ENCODE peak calls at places on chromosomes 3 and 15, in five cellular contexts. S is heart right ventricle, Z is brain microvascular endothelial cell, E is neuronal stem cell, F is fibroblast of lung. R is an unnamed sample.

GRCh38 chr3:133574260-133574881 is 885 bp downstream of the CDV3 start:
- DNase-seq in S (peak), Z (peak), E (peak), F (peak), R (peak)

GRCh38 chr15:25169318-25169717 is 214.5 kb downstream of the SNRPN start:
- DNase-seq in S (no peak), Z (no peak), E (no peak), F (no peak), R (no peak)

GRCh38 chr3:43866529-43867353 is 176.0 kb downstream of the ABHD5 start:
- DNase-seq in S (no peak), Z (peak), E (no peak), F (peak), R (peak)

GRCh38 chr3:186839874-186840641 is 2.5 kb upstream of the ADIPOQ start:
- DNase-seq in S (peak), Z (no peak), E (no peak), F (peak), R (no peak)

GRCh38 chr3:29696311-29696710 is 415.4 kb downstream of the RBMS3 start:
- DNase-seq in S (no peak), Z (no peak), E (no peak), F (no peak), R (no peak)

GRCh38 chr3:180820400-180820799 is 92.1 kb upstream of the FXR1 start:
- DNase-seq in S (no peak), Z (no peak), E (no peak), F (no peak), R (no peak)

GRCh38 chr3:30113906-30114305 is 492.5 kb upstream of the TGFBR2 start:
- DNase-seq in S (no peak), Z (no peak), E (no peak), F (no peak), R (no peak)

GRCh38 chr3:168847293-168847883 is 751.7 kb upstream of the GOLIM4 start:
- DNase-seq in S (peak), Z (peak), E (peak), F (peak), R (peak)

GRCh38 chr15:44137750-44138149 is 57.3 kb downstream of the FRMD5 start:
- DNase-seq in S (no peak), Z (peak), E (no peak), F (no peak), R (no peak)

GRCh38 chr15:46897266-46897665 is 820.0 kb upstream of the SEMA6D start:
- DNase-seq in S (no peak), Z (no peak), E (no peak), F (no peak), R (no peak)

GRCh38 chr3:11847035-11847394 is 330 bp upstream of the TAMM41 start:
- DNase-seq in S (no peak), Z (no peak), E (no peak), F (no peak), R (no peak)

GRCh38 chr3:127707777-127708438 is 35.2 kb downstream of the ABTB1 start:
- DNase-seq in S (peak), Z (no peak), E (no peak), F (no peak), R (no peak)

GRCh38 chr3:155354658-155355057 is 61.2 kb upstream of the STRIT1 start:
- DNase-seq in S (no peak), Z (no peak), E (no peak), F (no peak), R (no peak)

GRCh38 chr3:152159328-152159727 is 109.4 kb upstream of the MBNL1 start:
- DNase-seq in S (no peak), Z (peak), E (no peak), F (peak), R (peak)

GRCh38 chr15:99074446-99074845 is 30.4 kb upstream of the SYNM start:
- DNase-seq in S (no peak), Z (no peak), E (no peak), F (no peak), R (no peak)

GRCh38 chr15:51080286-51080685 is 14.4 kb downstream of the TNFAIP8L3 start:
- DNase-seq in S (no peak), Z (no peak), E (no peak), F (no peak), R (peak)

GRCh38 chr15:58260186-58260910 is 122.2 kb downstream of the AQP9 start:
- DNase-seq in S (no peak), Z (no peak), E (no peak), F (no peak), R (peak)

GRCh38 chr3:14423197-14423743 is 20.9 kb downstream of the SLC6A6 start:
- DNase-seq in S (no peak), Z (no peak), E (no peak), F (no peak), R (no peak)

GRCh38 chr15:50140097-50140496 is 21.1 kb upstream of the ATP8B4 start:
- DNase-seq in S (no peak), Z (no peak), E (no peak), F (no peak), R (no peak)

GRCh38 chr15:50624616-50625168 is 61.9 kb downstream of the TRPM7 start:
- DNase-seq in S (no peak), Z (no peak), E (no peak), F (peak), R (no peak)

GRCh38 chr3:17055374-17056276 is 170.9 kb downstream of the PLCL2 start:
- DNase-seq in S (no peak), Z (peak), E (no peak), F (peak), R (no peak)

GRCh38 chr15:65133550-65134200 is at the start of gene PDCD7:
- DNase-seq in S (peak), Z (peak), E (peak), F (peak), R (peak)

GRCh38 chr15:45450468-45450867 is 72.1 kb downstream of the SLC30A4 start:
- DNase-seq in S (no peak), Z (no peak), E (no peak), F (no peak), R (no peak)

GRCh38 chr3:62990704-62991413 is 115.6 kb upstream of the CADPS start:
- DNase-seq in S (no peak), Z (no peak), E (no peak), F (no peak), R (no peak)

GRCh38 chr3:73546961-73547360 is 77.8 kb downstream of the PDZRN3 start:
- DNase-seq in S (no peak), Z (peak), E (no peak), F (peak), R (peak)

GRCh38 chr3:157067114-157067513 is 92.8 kb downstream of the CCNL1 start:
- DNase-seq in S (no peak), Z (no peak), E (no peak), F (no peak), R (no peak)

GRCh38 chr3:190086191-190086590 is 34.5 kb downstream of the P3H2 start:
- DNase-seq in S (no peak), Z (no peak), E (no peak), F (no peak), R (no peak)
- H3K27ac ChIP-seq in S (no peak), Z (no peak), E (no peak), F (no peak), R (no peak)

GRCh38 chr15:76932090-76932966 is 779 bp downstream of the RCN2 start:
- DNase-seq in S (no peak), Z (no peak), E (no peak), F (peak), R (no peak)

GRCh38 chr15:76928231-76928630 is 3.3 kb upstream of the RCN2 start:
- DNase-seq in S (no peak), Z (no peak), E (no peak), F (no peak), R (no peak)

GRCh38 chr15:76929011-76929760 is 2.4 kb upstream of the RCN2 start:
- DNase-seq in S (no peak), Z (no peak), E (no peak), F (no peak), R (no peak)

GRCh38 chr15:76931397-76932089 is at the start of gene RCN2:
- DNase-seq in S (peak), Z (peak), E (peak), F (peak), R (peak)

GRCh38 chr15:76930831-76931396 is 635 bp upstream of the RCN2 start:
- DNase-seq in S (no peak), Z (no peak), E (peak), F (peak), R (no peak)
- H3K27ac ChIP-seq in S (peak), Z (no peak), E (peak), F (peak), R (peak)

GRCh38 chr3:188946837-188947236 is 224.9 kb upstream of the TPRG1 start:
- DNase-seq in S (no peak), Z (no peak), E (no peak), F (no peak), R (no peak)
- H3K27ac ChIP-seq in S (peak), Z (peak), E (no peak), F (no peak), R (peak)

GRCh38 chr3:66618066-66618465 is 117.2 kb upstream of the LRIG1 start:
- DNase-seq in S (no peak), Z (no peak), E (no peak), F (no peak), R (no peak)
- H3K27ac ChIP-seq in S (no peak), Z (no peak), E (no peak), F (no peak), R (no peak)

DNA sequence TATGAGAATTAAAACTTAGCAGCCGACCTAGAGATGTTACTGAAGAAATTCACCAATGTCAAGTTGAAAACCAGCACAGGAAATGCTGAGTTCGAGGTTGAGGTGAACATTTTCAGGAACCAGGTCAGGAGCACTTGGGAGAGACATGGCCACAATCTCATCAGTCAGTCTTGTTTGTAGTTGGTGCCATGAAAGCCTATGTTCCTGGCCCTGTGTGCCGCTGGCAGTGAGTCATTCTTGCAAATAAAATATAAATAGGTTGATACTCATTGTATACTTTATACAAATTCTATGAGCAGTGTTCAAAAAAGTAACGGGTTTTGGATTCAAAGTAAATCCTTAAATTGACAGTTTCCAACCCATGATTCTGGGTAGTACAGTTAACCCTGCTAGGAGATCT is 1.5 kb upstream of the FSIP1 start:
- DNase-seq in S (no peak), Z (peak), E (no peak), F (peak), R (no peak)
- H3K27ac ChIP-seq in S (peak), Z (no peak), E (no peak), F (peak), R (no peak)

DNA sequence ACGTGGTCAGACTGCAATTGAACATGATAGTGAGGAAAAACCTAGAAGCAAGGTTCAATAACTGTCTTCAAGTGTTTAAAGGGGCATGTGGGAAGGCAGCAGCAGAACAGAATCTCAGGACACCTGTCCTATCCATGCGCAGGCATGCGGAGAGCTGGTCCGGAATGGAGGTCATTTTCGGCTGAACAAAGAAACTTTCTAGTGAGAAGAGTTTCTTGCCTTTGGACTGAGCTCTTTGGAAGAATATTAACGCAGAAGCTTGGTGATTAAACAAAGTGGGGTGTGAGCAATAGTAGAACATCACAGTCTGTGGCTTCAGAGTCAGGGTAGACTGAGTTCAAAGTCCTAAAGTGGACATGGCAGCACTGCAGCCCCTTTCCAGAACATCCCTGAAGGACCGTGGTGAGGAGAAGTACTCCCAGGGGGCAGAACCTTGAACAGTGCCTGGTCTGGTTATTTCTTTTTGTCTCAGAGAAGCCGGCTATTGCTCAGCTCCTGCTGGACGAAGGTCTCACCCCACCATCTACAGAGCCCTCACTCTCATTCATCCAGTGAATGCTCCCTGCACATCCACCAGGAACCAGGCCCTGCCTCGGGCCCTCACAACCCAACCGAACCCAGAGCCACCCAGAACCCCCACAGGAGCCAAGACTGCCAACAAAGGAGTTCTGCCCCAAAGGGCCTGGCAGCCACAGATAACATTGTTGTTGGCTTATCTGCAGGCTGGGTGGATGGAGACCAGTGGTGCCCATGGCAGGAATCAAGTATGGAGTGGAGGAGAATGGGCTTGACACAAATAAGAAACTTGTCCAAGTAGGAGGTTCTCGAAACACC is 2.8 kb upstream of the SSUH2 start:
- DNase-seq in S (no peak), Z (no peak), E (no peak), F (no peak), R (no peak)
- H3K27ac ChIP-seq in S (no peak), Z (no peak), E (no peak), F (no peak), R (no peak)

GRCh38 chr15:92803852-92804609 is 96.1 kb upstream of the CHD2 start:
- DNase-seq in S (peak), Z (peak), E (no peak), F (peak), R (peak)

GRCh38 chr15:92801774-92802464 is 98.2 kb upstream of the CHD2 start:
- DNase-seq in S (no peak), Z (peak), E (no peak), F (peak), R (no peak)

GRCh38 chr15:92800013-92800412 is 100.1 kb upstream of the CHD2 start:
- DNase-seq in S (no peak), Z (no peak), E (no peak), F (no peak), R (no peak)

GRCh38 chr15:92803536-92803851 is 96.6 kb upstream of the CHD2 start:
- DNase-seq in S (no peak), Z (no peak), E (no peak), F (no peak), R (no peak)

GRCh38 chr15:92801412-92801773 is 98.7 kb upstream of the CHD2 start:
- DNase-seq in S (no peak), Z (peak), E (no peak), F (peak), R (no peak)
- H3K27ac ChIP-seq in S (peak), Z (peak), E (no peak), F (peak), R (peak)

GRCh38 chr15:41876689-41877088 is 17.2 kb downstream of the SPTBN5 start:
- DNase-seq in S (no peak), Z (no peak), E (no peak), F (no peak), R (no peak)
- H3K27ac ChIP-seq in S (no peak), Z (no peak), E (no peak), F (no peak), R (peak)

DNA sequence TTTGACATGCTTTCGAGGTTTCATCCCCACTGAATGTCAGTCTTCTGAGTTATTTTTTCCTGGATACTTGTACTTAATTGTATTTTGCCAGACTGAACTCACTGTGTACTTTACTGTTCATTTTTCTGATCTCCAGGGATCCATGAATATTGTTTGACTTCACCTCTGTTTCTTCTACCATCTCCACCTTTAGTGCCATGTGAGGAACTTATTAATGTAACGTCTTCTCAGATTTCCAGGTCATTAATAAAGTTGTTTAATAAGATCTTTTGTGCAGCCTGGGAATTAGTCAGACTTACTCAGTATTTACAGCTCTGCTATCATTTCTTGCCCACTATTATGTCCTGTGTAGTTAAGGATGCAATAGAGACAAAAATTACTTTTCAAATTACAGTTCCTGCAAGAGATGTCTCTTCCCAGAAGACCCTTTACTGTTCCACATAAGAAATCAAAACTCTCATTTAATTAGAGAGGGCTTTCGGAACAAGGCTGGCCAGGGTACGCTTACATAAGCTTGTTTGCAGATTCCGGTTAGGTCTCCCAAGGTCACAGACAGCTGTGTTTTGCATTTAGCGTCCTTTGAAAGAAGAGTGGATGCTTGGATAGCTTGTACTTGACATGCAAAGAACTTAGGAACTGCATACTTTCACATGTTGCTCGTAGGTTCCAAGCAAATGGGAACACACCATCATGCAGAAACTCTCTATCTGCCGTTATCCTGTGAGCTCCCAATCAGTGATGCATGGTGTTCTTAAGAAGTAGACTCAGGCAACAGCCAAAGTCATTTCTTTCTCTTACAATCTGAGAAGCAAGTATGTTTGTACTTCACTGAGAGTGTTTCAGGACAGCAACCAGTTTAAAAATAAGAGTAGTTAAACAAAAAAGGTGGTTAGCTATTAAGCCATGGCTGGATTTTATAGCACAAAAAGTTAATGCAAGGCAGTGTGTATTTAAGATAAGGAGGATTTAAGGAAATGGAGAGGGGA is 37.5 kb downstream of the FILIP1L start:
- DNase-seq in S (peak), Z (no peak), E (no peak), F (no peak), R (no peak)
- H3K27ac ChIP-seq in S (peak), Z (no peak), E (no peak), F (peak), R (no peak)

GRCh38 chr15:85025516-85026279 is 44.0 kb downstream of the PDE8A start:
- DNase-seq in S (no peak), Z (no peak), E (no peak), F (no peak), R (no peak)
- H3K27ac ChIP-seq in S (peak), Z (no peak), E (no peak), F (no peak), R (no peak)

R was measured in RWPE1.